ENCODE peak calls at places on chromosomes 16 and 17, in six cellular contexts. G is MM.1S, C is brain microvascular endothelial cell, T is PC-9, A is tibial nerve, L is body of pancreas. J is an unnamed sample. For H3K36me3, the result is how much of the 10 kb centered on the place peaks cover.

GRCh38 chr17:6661464-6661848 is 9.9 kb downstream of the C17orf100 start:
- DNase-seq in A (no peak), L (no peak), G (no peak), C (no peak), T (no peak), J (no peak)

GRCh38 chr17:31251075-31251474 is 46.0 kb downstream of the OMG start:
- DNase-seq in T (no peak), G (no peak), A (no peak), C (no peak), L (no peak), J (no peak)

GRCh38 chr17:41985919-41986318 is 19.3 kb downstream of the CNP start:
- DNase-seq in G (no peak), T (no peak), L (no peak), A (no peak), C (no peak), J (no peak)

GRCh38 chr17:65678534-65678933 is 117.1 kb upstream of the AXIN2 start:
- DNase-seq in L (no peak), G (no peak), T (no peak), A (no peak), C (peak), J (no peak)

GRCh38 chr17:62827722-62828498 is 19.8 kb upstream of the MARCHF10 start:
- DNase-seq in T (no peak), L (no peak), G (no peak), A (no peak), C (peak), J (no peak)

GRCh38 chr16:57000271-57001025 is 11.1 kb downstream of the NLRC5 start:
- DNase-seq in L (no peak), C (peak), G (no peak), A (no peak), T (peak), J (peak)

GRCh38 chr16:69084301-69084700 is 21.2 kb upstream of the HAS3 start:
- DNase-seq in A (no peak), C (peak), G (no peak), T (no peak), L (no peak), J (no peak)

GRCh38 chr17:37493249-37494027 is 3.7 kb downstream of the DUSP14 start:
- DNase-seq in A (no peak), T (peak), L (no peak), G (no peak), C (peak), J (peak)

GRCh38 chr17:79927136-79927661 is 88.0 kb upstream of the CBX4 start:
- DNase-seq in L (no peak), T (no peak), C (no peak), G (no peak), A (no peak), J (no peak)
- H3K4me3 ChIP-seq in L (no peak), T (no peak), C (no peak), G (no peak), A (no peak), J (no peak)

GRCh38 chr16:87383522-87384161 is at the start of gene FBXO31:
- DNase-seq in T (peak), G (peak), C (peak), A (peak), L (peak), J (peak)
- TF ChIP-seq CTCF in T (no peak), G (no peak), C (no peak), A (no peak), L (no peak), J (peak)

GRCh38 chr16:87412371-87412995 is 20.3 kb downstream of the MAP1LC3B start:
- DNase-seq in G (no peak), C (no peak), A (no peak), L (no peak), T (no peak), J (no peak)
- H3K36me3 ChIP-seq in G (under half), C (under half), A (half or more), L (under half), T (under half), J (under half)

DNA sequence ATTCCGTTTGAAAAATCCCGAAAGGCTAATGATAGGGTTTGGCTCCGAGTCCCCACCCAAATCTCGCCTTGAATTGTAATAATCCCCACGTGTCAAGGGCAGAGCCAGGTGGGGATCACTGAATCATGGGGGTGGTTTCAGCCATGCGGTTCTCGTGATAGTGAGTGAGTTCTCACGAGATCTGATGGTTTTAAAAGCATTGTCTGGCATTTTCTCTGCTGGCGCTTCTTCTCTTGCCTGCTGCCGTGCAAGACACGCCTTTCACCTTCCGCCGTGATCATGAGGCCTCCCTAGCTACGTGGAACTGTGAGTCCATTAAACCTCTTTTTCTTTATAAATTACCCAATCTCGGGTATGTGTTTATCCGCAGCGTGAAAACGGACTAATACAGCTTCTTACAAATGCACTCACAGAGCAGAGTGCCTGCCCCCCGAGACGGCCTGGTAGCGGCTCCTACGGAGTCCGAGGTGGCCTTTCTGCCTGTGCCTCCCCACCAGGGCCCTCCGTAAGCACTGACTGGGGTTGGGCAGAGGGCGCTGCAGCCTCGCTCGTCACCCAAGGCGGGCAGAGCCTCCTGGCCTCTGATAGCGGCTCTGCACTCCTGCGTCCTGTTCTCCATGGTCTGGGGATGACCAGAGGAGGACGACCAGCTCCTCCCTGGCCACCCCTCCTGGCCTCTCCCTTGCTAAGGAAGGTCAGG is 131.7 kb downstream of the FOXL1 start:
- DNase-seq in T (no peak), A (no peak), G (no peak), C (no peak), L (no peak), J (no peak)
- H3K4me3 ChIP-seq in T (no peak), A (no peak), G (no peak), C (no peak), L (no peak), J (no peak)

DNA sequence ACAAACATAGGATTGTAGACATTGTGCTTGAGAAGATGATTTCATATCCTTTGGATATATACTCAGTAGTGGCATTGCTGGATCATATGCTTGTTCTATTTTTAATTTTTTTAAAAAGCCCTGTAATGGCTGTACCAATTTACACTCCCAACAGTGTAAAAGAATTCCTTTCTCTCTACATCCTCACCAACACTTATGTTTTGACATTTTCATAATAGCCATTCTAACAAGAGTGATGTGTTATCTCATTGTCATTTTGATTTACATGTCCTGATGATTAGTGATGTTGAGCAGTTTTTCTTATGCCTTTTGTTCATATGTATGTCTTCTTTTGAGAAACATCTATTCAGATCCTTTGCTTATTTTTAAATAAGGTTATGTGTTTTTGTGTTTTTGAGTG is 1039.2 kb upstream of the GOT2 start:
- DNase-seq in C (no peak), T (no peak), A (no peak), L (no peak), G (no peak), J (no peak)
- TF ChIP-seq CTCF in C (no peak), T (no peak), A (no peak), L (no peak), G (no peak), J (no peak)

GRCh38 chr16:79484237-79484636 is 116.3 kb downstream of the MAF start:
- DNase-seq in G (no peak), L (no peak), T (no peak), C (no peak), A (no peak), J (no peak)
- H3K36me3 ChIP-seq in G (under half), L (under half), T (under half), C (under half), A (under half), J (under half)

GRCh38 chr17:48998557-48999440 is 1.6 kb downstream of the IGF2BP1 start:
- DNase-seq in C (no peak), G (no peak), T (no peak), L (no peak), A (no peak), J (no peak)
- H3K4me3 ChIP-seq in C (peak), G (peak), T (peak), L (no peak), A (no peak), J (peak)

GRCh38 chr16:22973451-22973991 is 159.6 kb downstream of the HS3ST2 start:
- DNase-seq in C (no peak), G (no peak), T (no peak), A (no peak), L (no peak), J (no peak)

GRCh38 chr16:22979038-22979437 is 165.1 kb downstream of the HS3ST2 start:
- DNase-seq in G (no peak), A (no peak), T (no peak), L (no peak), C (no peak), J (no peak)

GRCh38 chr16:22971346-22971924 is 157.5 kb downstream of the HS3ST2 start:
- DNase-seq in A (no peak), G (no peak), C (no peak), T (no peak), L (no peak), J (no peak)

GRCh38 chr16:22977294-22977697 is 163.3 kb downstream of the HS3ST2 start:
- DNase-seq in G (peak), A (no peak), T (no peak), C (no peak), L (no peak), J (no peak)
- TF ChIP-seq CTCF in G (peak), A (no peak), T (peak), C (no peak), L (no peak), J (no peak)

GRCh38 chr17:77495575-77495974 is 354.8 kb downstream of the SEC14L1 start:
- DNase-seq in A (peak), C (no peak), L (no peak), T (no peak), G (no peak), J (no peak)
- H3K36me3 ChIP-seq in A (half or more), C (half or more), L (under half), T (under half), G (under half), J (half or more)

J was measured in BJ.